ENCODE peak calls at places on chromosomes 13 and 19, in nine cellular contexts. M is T-helper 17 cell; X is ELF-1; W is NAMALWA; S is HEK293T; J is heart left ventricle; I is stimulated activated CD4-positive, alpha-beta T cell treated with anti-CD3 and anti-CD28 coated beads, TNF-alpha, amount 100 ng/mL, for 4 hours; V is activated CD4-positive, alpha-beta T cell treated with anti-CD3 and anti-CD28 coated beads, Interleukin-2, amount 50 U/mL, for 48 hours; B is cardiac fibroblast. R is an unnamed sample.

GRCh38 chr13:40149611-40150283 is 494.3 kb downstream of the COG6 start:
- DNase-seq in X (no peak), W (no peak), I (no peak), M (no peak), V (no peak), S (no peak), J (peak), B (peak), R (no peak)

GRCh38 chr13:107900775-107901174 is 314.6 kb downstream of the LIG4 start:
- DNase-seq in S (no peak), I (no peak), V (no peak), X (no peak), M (no peak), W (no peak), J (no peak), B (peak), R (no peak)

GRCh38 chr19:29574518-29574917 is 31.6 kb upstream of the POP4 start:
- DNase-seq in B (no peak), M (no peak), I (no peak), S (no peak), W (no peak), X (no peak), V (no peak), J (no peak), R (no peak)

GRCh38 chr19:2663920-2664571 is 38.4 kb downstream of the GNG7 start:
- DNase-seq in S (no peak), M (no peak), V (no peak), I (no peak), J (peak), X (no peak), B (no peak), W (peak), R (no peak)

GRCh38 chr13:21826214-21827015 is 155.5 kb downstream of the FGF9 start:
- DNase-seq in X (no peak), J (no peak), S (no peak), I (no peak), W (no peak), V (no peak), B (no peak), M (no peak), R (no peak)

GRCh38 chr19:38616265-38616664 is 1.5 kb downstream of the MAP4K1 start:
- DNase-seq in I (no peak), W (no peak), V (peak), S (no peak), M (no peak), J (no peak), X (no peak), B (no peak), R (no peak)

GRCh38 chr19:3949997-3950859 is 17.4 kb downstream of the NMRK2 start:
- DNase-seq in S (no peak), M (no peak), B (no peak), I (no peak), X (no peak), V (no peak), J (no peak), W (no peak), R (peak)

GRCh38 chr13:20728579-20729300 is 25.2 kb downstream of the IL17D start:
- DNase-seq in V (no peak), S (no peak), W (no peak), X (no peak), J (no peak), M (no peak), I (no peak), B (no peak), R (peak)

GRCh38 chr13:44934724-44935123 is 54.5 kb downstream of the NUFIP1 start:
- DNase-seq in M (no peak), W (no peak), V (no peak), J (no peak), X (no peak), S (no peak), I (no peak), B (peak), R (no peak)

GRCh38 chr19:7515471-7516226 is at the start of gene ZNF358:
- DNase-seq in V (peak), S (peak), I (no peak), M (no peak), B (peak), J (peak), X (peak), W (no peak), R (peak)

GRCh38 chr19:11881151-11881800 is 6.3 kb upstream of the ZNF69 start:
- DNase-seq in J (peak), M (peak), S (peak), B (peak), V (peak), I (peak), X (peak), W (peak), R (peak)

GRCh38 chr13:52345048-52345447 is 60.9 kb downstream of the THSD1 start:
- DNase-seq in J (no peak), S (no peak), V (no peak), X (no peak), B (peak), M (no peak), I (no peak), W (no peak), R (no peak)

R was measured in gastrocnemius medialis.